ENCODE peak calls at places on chromosomes 16 and 17, in ten cellular contexts. U is fibroblast of lung, N is stomach, P is A549, Q is ovary, J is K562, E is heart right ventricle, C is cardiac muscle cell, S is gastrocnemius medialis, O is colonic mucosa. L is an unnamed sample.
A peak's percentile ranks its signal among the peaks of the same experiment; 100 is the strongest.

GRCh38 chr16:30731411-30731810 is 16.8 kb upstream of the PHKG2 start:
- DNase-seq in U (peak; percentile 33), N (no peak), P (no peak), Q (no peak), J (no peak), E (no peak), C (no peak), S (no peak), O (no peak), L (no peak)

GRCh38 chr16:16080465-16081065 is 131.1 kb downstream of the ABCC1 start:
- DNase-seq in U (no peak), N (no peak), P (no peak), Q (no peak), J (no peak), E (no peak), C (no peak), S (no peak), O (no peak), L (no peak)

GRCh38 chr16:48534601-48535340 is 75.2 kb downstream of the N4BP1 start:
- DNase-seq in U (no peak), N (no peak), P (no peak), Q (no peak), J (no peak), E (no peak), C (no peak), S (no peak), O (no peak), L (no peak)

GRCh38 chr16:21611546-21612384 is 12.4 kb downstream of the METTL9 start:
- DNase-seq in U (no peak), N (no peak), P (no peak), Q (no peak), J (peak; percentile 37), E (no peak), C (peak; percentile 38), S (peak; percentile 27), O (no peak), L (no peak)

GRCh38 chr17:28667870-28668269 is 5.9 kb downstream of the SUPT6H start:
- DNase-seq in U (no peak), N (no peak), P (no peak), Q (no peak), J (no peak), E (no peak), C (no peak), S (no peak), O (no peak), L (no peak)

GRCh38 chr17:29358421-29358820 is 31.7 kb upstream of the TAOK1 start:
- DNase-seq in U (peak; percentile 62), N (no peak), P (no peak), Q (no peak), J (no peak), E (no peak), C (peak; percentile 49), S (no peak), O (no peak), L (no peak)

GRCh38 chr17:48611681-48612455 is 1.1 kb upstream of the HOXB7 start:
- DNase-seq in U (no peak), N (no peak), P (peak; percentile 70), Q (no peak), J (no peak), E (no peak), C (no peak), S (no peak), O (no peak), L (no peak)

GRCh38 chr17:32015245-32016013 is 8.2 kb downstream of the LRRC37B start:
- DNase-seq in U (peak; percentile 20), N (no peak), P (no peak), Q (no peak), J (no peak), E (no peak), C (no peak), S (peak; percentile 76), O (no peak), L (no peak)

GRCh38 chr17:927611-928461 is 51.7 kb downstream of the NXN start:
- DNase-seq in U (peak; percentile 99), N (peak; percentile 44), P (peak; percentile 69), Q (peak; percentile 53), J (no peak), E (no peak), C (peak; percentile 94), S (no peak), O (no peak), L (no peak)

GRCh38 chr17:70995997-70996396 is 826.7 kb downstream of the KCNJ2 start:
- DNase-seq in U (no peak), N (no peak), P (no peak), Q (no peak), J (no peak), E (no peak), C (no peak), S (no peak), O (no peak), L (no peak)

GRCh38 chr16:87487361-87487924 is 5.4 kb downstream of the ZCCHC14 start:
- DNase-seq in U (peak; percentile 28), N (peak; percentile 79), P (no peak), Q (no peak), J (peak; percentile 37), E (no peak), C (peak; percentile 27), S (no peak), O (peak; percentile 90), L (peak; percentile 84)

GRCh38 chr17:3683054-3683511 is 12.9 kb downstream of the P2RX5 start:
- DNase-seq in U (no peak), N (peak; percentile 47), P (peak; percentile 93), Q (no peak), J (peak; percentile 74), E (no peak), C (peak; percentile 39), S (no peak), O (no peak), L (no peak)

GRCh38 chr16:25135239-25135878 is 23.8 kb downstream of the LCMT1 start:
- DNase-seq in U (peak; percentile 67), N (no peak), P (peak; percentile 15), Q (no peak), J (no peak), E (no peak), C (peak; percentile 27), S (no peak), O (peak; percentile 63), L (no peak)

GRCh38 chr16:12092347-12092882 is 115.9 kb downstream of the SNX29 start:
- DNase-seq in U (peak; percentile 94), N (no peak), P (no peak), Q (peak; percentile 17), J (no peak), E (no peak), C (peak; percentile 89), S (no peak), O (no peak), L (no peak)

GRCh38 chr16:48597563-48598392 is 12.2 kb downstream of the N4BP1 start:
- DNase-seq in U (peak; percentile 18), N (no peak), P (no peak), Q (no peak), J (no peak), E (no peak), C (peak; percentile 18), S (no peak), O (no peak), L (no peak)

GRCh38 chr16:71344315-71344905 is 14.1 kb upstream of the CALB2 start:
- DNase-seq in U (no peak), N (no peak), P (no peak), Q (no peak), J (no peak), E (no peak), C (no peak), S (no peak), O (no peak), L (no peak)
- TF ChIP-seq CTCF in U (no peak), N (no peak), P (no peak), Q (no peak), J (no peak), E (no peak), C (no peak), S (no peak), O (no peak), L (no peak)

GRCh38 chr17:17043668-17044226 is 1.5 kb downstream of the MPRIP start:
- DNase-seq in U (no peak), N (peak; percentile 23), P (no peak), Q (peak; percentile 30), J (no peak), E (no peak), C (no peak), S (peak; percentile 24), O (peak; percentile 47), L (peak; percentile 73)
- H3K27ac ChIP-seq in U (peak overlapping the region; percentile 71), N (peak overlapping the region; percentile 80), P (peak overlapping the region; percentile 86), Q (peak overlapping the region; percentile 51), J (no peak overlapping the region), E (peak overlapping the region; percentile 92), C (peak overlapping the region; percentile 50), S (peak overlapping the region; percentile 87), O (peak overlapping the region; percentile 75), L (peak overlapping the region; percentile 77)

GRCh38 chr16:17541324-17541723 is 70.6 kb upstream of the XYLT1 start:
- DNase-seq in U (no peak), N (no peak), P (no peak), Q (no peak), J (no peak), E (no peak), C (no peak), S (no peak), O (no peak), L (no peak)

GRCh38 chr16:17548825-17549224 is 78.1 kb upstream of the XYLT1 start:
- DNase-seq in U (no peak), N (no peak), P (no peak), Q (no peak), J (no peak), E (no peak), C (no peak), S (no peak), O (no peak), L (peak; percentile 87)

GRCh38 chr16:17543073-17543472 is 72.3 kb upstream of the XYLT1 start:
- DNase-seq in U (no peak), N (no peak), P (no peak), Q (no peak), J (no peak), E (no peak), C (no peak), S (no peak), O (no peak), L (no peak)

GRCh38 chr16:17544304-17544703 is 73.5 kb upstream of the XYLT1 start:
- DNase-seq in U (no peak), N (no peak), P (no peak), Q (no peak), J (no peak), E (no peak), C (no peak), S (no peak), O (no peak), L (no peak)

GRCh38 chr16:17544785-17545184 is 74.0 kb upstream of the XYLT1 start:
- DNase-seq in U (no peak), N (no peak), P (no peak), Q (no peak), J (peak; percentile 52), E (no peak), C (no peak), S (no peak), O (peak; percentile 20), L (no peak)
- TF ChIP-seq CTCF in U (no peak), N (no peak), P (no peak), Q (no peak), J (peak; percentile 62), E (peak; percentile 33), C (no peak), S (no peak), O (no peak), L (no peak)

DNA sequence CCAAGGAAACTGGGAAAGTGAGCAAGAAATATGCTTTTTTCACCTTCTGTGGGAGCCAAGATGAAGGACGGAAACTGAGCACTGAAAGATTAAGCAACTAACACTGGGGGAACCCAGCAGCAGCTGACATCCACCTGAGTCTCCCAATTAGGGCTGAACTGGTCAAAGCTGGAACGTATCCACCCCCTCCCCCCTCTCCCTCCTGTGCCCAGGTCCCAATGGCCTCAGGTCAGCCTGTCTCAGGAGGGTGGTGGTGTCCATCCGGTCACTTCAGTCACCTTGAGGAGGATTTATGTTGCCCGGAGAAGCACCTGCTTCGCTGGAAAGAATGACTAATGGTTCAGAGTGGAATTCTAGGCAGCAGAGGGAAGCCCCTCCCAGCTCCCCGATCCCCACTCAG is 10.0 kb downstream of the PEMT start:
- DNase-seq in U (no peak), N (no peak), P (no peak), Q (no peak), J (no peak), E (no peak), C (no peak), S (no peak), O (no peak), L (no peak)
- H3K27ac ChIP-seq in U (no peak overlapping the region), N (no peak overlapping the region), P (no peak overlapping the region), Q (no peak overlapping the region), J (no peak overlapping the region), E (no peak overlapping the region), C (peak overlapping the region; percentile 96), S (no peak overlapping the region), O (no peak overlapping the region), L (no peak overlapping the region)